ENCODE peak calls at places on chromosomes 6 and 20, in four cellular contexts. T, Z, L and Q are unnamed samples.

GRCh38 chr6:149499066-149499465 is 14.3 kb upstream of the ZC3H12D start:
- DNase-seq in T (no peak), Z (no peak), L (no peak), Q (no peak)

GRCh38 chr6:137731960-137732616 is 135.0 kb upstream of the TNFAIP3 start:
- DNase-seq in T (no peak), Z (no peak), L (no peak), Q (no peak)

GRCh38 chr6:82251942-82252341 is 4.4 kb upstream of the IBTK start:
- DNase-seq in Z (no peak), T (no peak), L (no peak), Q (no peak)

GRCh38 chr6:155389130-155389529 is 66.5 kb downstream of the NOX3 start:
- DNase-seq in L (no peak), T (no peak), Z (no peak), Q (no peak)

GRCh38 chr6:64013061-64013410 is 377.4 kb downstream of the PHF3 start:
- DNase-seq in L (no peak), Z (no peak), T (no peak), Q (no peak)

GRCh38 chr6:16712250-16712930 is 48.9 kb downstream of the ATXN1 start:
- DNase-seq in Z (no peak), T (no peak), L (no peak), Q (no peak)

GRCh38 chr6:52157301-52157930 is 28.8 kb upstream of the IL17A start:
- DNase-seq in L (no peak), Z (no peak), T (no peak), Q (no peak)

GRCh38 chr6:142478117-142478516 is 176.3 kb downstream of the ADGRG6 start:
- DNase-seq in L (no peak), Z (peak; percentile 45), T (no peak), Q (no peak)

DNA sequence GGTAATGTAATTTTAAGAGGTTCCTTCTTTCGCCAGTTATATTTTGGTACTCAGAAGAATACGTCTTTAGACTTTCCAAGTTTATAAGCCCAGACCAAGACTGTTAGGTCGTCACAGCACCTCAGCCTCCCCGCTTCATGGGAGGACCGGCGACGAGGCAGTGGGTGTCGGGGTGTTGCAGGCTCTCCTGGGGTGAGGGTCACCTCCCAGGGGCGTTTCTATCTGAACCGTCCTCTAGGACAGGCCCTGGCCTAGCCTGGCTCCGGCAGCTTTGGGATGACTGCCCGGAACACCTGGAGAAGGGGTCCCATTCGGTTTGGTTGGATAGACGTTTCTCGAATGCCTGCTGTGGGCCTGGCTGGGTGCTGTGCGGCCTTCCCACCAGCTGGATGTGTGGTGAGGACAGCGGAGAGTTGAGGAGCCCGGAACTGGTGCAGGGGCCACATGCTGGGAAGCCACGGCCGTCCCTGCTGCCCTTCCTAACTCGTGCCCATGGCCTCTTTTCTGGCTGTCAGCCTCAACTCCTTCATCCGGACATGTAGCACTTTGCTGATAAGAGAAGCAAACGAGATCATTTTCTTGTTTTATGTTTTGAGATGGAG is 1.1 kb downstream of the OSBPL2 start:
- DNase-seq in T (no peak), L (no peak), Z (no peak), Q (no peak)
- H3K4me1 ChIP-seq in T (no peaks in the 10 kb centered on the region), L (peaks cover 78% of the 10 kb centered on the region), Z (peaks cover 34% of the 10 kb centered on the region), Q (peaks cover 8% of the 10 kb centered on the region)

GRCh38 chr6:129695373-129696027 is 14.5 kb downstream of the ARHGAP18 start:
- DNase-seq in L (no peak), Z (no peak), T (no peak), Q (no peak)
- H3K4me1 ChIP-seq in L (peaks cover 32% of the 10 kb centered on the region), Z (peaks cover 69% of the 10 kb centered on the region), T (no peaks in the 10 kb centered on the region), Q (peaks cover 4% of the 10 kb centered on the region)

DNA sequence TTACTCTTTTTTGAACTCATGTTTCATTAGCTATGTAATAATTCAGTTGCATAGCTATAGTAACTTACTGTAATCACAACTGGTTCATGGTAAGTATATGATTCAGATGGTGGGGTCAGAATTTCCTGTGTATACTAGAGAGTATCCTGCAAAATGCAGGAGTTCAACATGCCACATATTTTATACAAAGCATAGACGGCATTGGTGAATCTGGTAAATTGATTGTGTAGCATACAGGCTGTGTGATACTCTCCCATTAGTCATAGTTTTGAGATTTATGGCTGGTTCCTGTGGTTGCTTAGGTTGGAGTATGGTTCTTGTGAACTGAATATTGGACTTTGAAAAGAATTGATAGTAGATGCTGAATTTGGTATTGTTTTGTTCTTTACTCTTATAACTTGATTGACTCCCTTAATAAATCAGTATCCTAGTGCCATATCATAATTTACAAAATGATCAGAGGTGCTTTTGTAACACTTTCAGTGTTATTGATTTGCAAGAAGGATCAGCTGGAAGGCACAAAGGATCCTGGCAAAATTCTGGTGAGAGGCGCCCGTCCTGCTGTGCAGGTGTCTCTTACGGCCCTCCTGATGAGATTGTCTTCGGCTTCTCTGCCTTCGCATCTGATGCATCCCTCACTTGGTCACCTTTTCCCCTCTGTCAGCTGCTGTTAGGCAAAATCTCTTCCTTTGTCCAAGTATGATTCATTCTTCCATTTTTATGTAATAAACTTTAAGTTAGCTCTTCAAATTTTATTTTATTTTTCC is 22.6 kb downstream of the SNX9 start:
- DNase-seq in L (no peak), T (no peak), Z (no peak), Q (no peak)
- H3K4me1 ChIP-seq in L (peaks cover 99% of the 10 kb centered on the region), T (peaks cover 10% of the 10 kb centered on the region), Z (peaks cover 34% of the 10 kb centered on the region), Q (no peaks in the 10 kb centered on the region)

GRCh38 chr6:71404145-71404966 is 115.7 kb downstream of the OGFRL1 start:
- DNase-seq in T (no peak), Z (no peak), L (no peak), Q (no peak)

GRCh38 chr6:71403422-71404134 is 115.0 kb downstream of the OGFRL1 start:
- DNase-seq in Z (no peak), L (no peak), T (no peak), Q (no peak)

GRCh38 chr6:71406871-71407860 is 118.6 kb downstream of the OGFRL1 start:
- DNase-seq in L (no peak), Z (no peak), T (no peak), Q (no peak)

GRCh38 chr6:71405416-71405815 is 116.8 kb downstream of the OGFRL1 start:
- DNase-seq in L (no peak), Z (no peak), T (no peak), Q (no peak)

DNA sequence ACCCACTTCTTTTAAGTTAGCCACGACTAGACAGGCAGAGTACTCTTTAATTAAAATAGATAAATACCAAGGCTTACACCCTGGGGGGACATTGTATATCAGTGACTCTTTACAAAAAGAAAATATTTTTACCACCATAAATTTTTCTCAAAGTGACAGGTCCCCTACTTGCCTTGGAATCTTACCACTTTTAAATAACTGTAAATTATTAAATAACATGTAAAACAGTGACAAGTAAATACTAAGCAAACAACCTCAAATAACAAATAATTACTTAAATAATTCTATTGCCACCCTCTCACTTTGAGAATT is 116.3 kb downstream of the OGFRL1 start:
- DNase-seq in T (no peak), Z (no peak), L (no peak), Q (no peak)
- H3K4me1 ChIP-seq in T (peaks cover 6% of the 10 kb centered on the region), Z (peaks cover 59% of the 10 kb centered on the region), L (peaks cover 97% of the 10 kb centered on the region), Q (no peaks in the 10 kb centered on the region)